ENCODE peak calls at places on chromosomes 5 and 9, in ten cellular contexts. Z, P, U, W, D, C, G, H, T and O are unnamed samples.
A peak's percentile ranks its signal among the peaks of the same experiment; 100 is the strongest.

GRCh38 chr9:133333011-133333410 is 3.0 kb downstream of the SURF6 start:
- DNase-seq in P (no peak), Z (no peak), W (no peak), U (no peak), H (no peak), D (no peak), C (no peak), G (no peak), T (no peak), O (no peak)

GRCh38 chr9:96218821-96219614 is 83.0 kb downstream of the HSD17B3 start:
- DNase-seq in P (no peak), C (no peak), G (no peak), U (no peak), H (peak; percentile 25), D (no peak), W (peak; percentile 70), T (no peak), Z (no peak), O (no peak)

GRCh38 chr5:102794047-102794446 is 38.9 kb downstream of the PAM start:
- DNase-seq in H (no peak), D (no peak), G (no peak), P (no peak), C (no peak), W (peak; percentile 43), Z (no peak), T (no peak), U (peak; percentile 28), O (no peak)

GRCh38 chr5:40410231-40410861 is 269.4 kb upstream of the PTGER4 start:
- DNase-seq in G (peak; percentile 7), Z (no peak), P (peak; percentile 62), D (peak; percentile 49), W (no peak), H (no peak), U (no peak), C (no peak), T (peak; percentile 50), O (no peak)

GRCh38 chr5:3120013-3120412 is 368.5 kb upstream of the IRX2 start:
- DNase-seq in W (no peak), G (no peak), D (no peak), T (no peak), C (no peak), Z (no peak), U (no peak), H (no peak), P (no peak), O (no peak)

GRCh38 chr9:87441251-87441650 is 56.4 kb upstream of the DAPK1 start:
- DNase-seq in W (no peak), T (no peak), Z (no peak), G (no peak), P (no peak), H (no peak), U (no peak), C (no peak), D (peak; percentile 22), O (no peak)

GRCh38 chr5:149439899-149440655 is 61.0 kb upstream of the IL17B start:
- DNase-seq in G (peak; percentile 85), W (peak; percentile 93), Z (no peak), U (no peak), C (no peak), T (no peak), D (peak; percentile 47), P (no peak), H (no peak), O (no peak)

GRCh38 chr9:128412120-128412790 is 8.4 kb upstream of the CERCAM start:
- DNase-seq in P (peak; percentile 22), D (peak; percentile 31), Z (peak; percentile 67), T (no peak), H (no peak), W (peak; percentile 81), C (peak; percentile 99), U (peak; percentile 89), G (peak; percentile 62), O (no peak)

GRCh38 chr9:91814214-91814613 is 135.8 kb downstream of the ROR2 start:
- DNase-seq in W (no peak), T (no peak), C (no peak), U (no peak), H (no peak), P (no peak), Z (no peak), G (no peak), D (no peak), O (no peak)

GRCh38 chr5:139803978-139804377 is 8.4 kb downstream of the PSD2 start:
- DNase-seq in T (no peak), D (no peak), Z (no peak), U (no peak), G (no peak), W (no peak), P (no peak), H (no peak), C (no peak), O (no peak)

GRCh38 chr5:87383216-87383615 is 29.5 kb downstream of the CCNH start:
- DNase-seq in G (no peak), W (no peak), P (no peak), Z (no peak), H (no peak), T (no peak), U (no peak), C (no peak), D (peak; percentile 82), O (no peak)

GRCh38 chr5:113171520-113171919 is 194.9 kb downstream of the DCP2 start:
- DNase-seq in D (no peak), U (no peak), G (no peak), P (no peak), Z (no peak), H (no peak), T (no peak), W (no peak), C (no peak), O (no peak)

GRCh38 chr9:113597390-113598241 is 134.1 kb downstream of the RGS3 start:
- DNase-seq in W (no peak), G (no peak), U (no peak), D (no peak), Z (no peak), H (no peak), P (no peak), C (no peak), T (no peak), O (peak; percentile 28)

GRCh38 chr9:114307323-114308250 is 15.3 kb upstream of the ORM1 start:
- DNase-seq in D (peak; percentile 71), Z (no peak), H (no peak), U (no peak), C (no peak), W (no peak), G (no peak), P (no peak), T (no peak), O (no peak)

GRCh38 chr5:74865799-74866652 is at the start of gene FAM169A:
- DNase-seq in T (peak; percentile 11), G (peak; percentile 33), U (no peak), Z (peak; percentile 52), P (no peak), D (peak; percentile 4), W (peak; percentile 83), H (peak; percentile 33), C (peak; percentile 41), O (peak; percentile 26)

GRCh38 chr9:128144239-128145181 is 4.7 kb upstream of the LCN2 start:
- DNase-seq in H (peak; percentile 12), P (no peak), G (no peak), W (no peak), D (no peak), U (no peak), C (no peak), T (no peak), Z (no peak), O (peak; percentile 8)

GRCh38 chr9:3924145-3924544 is 375.7 kb downstream of the GLIS3 start:
- DNase-seq in H (no peak), T (no peak), C (no peak), Z (no peak), U (no peak), G (no peak), D (no peak), P (no peak), W (no peak), O (no peak)

GRCh38 chr5:83513491-83513890 is 41.9 kb downstream of the VCAN start:
- DNase-seq in G (no peak), T (no peak), D (no peak), Z (no peak), H (no peak), C (no peak), W (no peak), P (no peak), U (no peak), O (no peak)

GRCh38 chr5:131769961-131770360 is 26.9 kb downstream of the FNIP1 start:
- DNase-seq in Z (no peak), H (no peak), G (no peak), T (no peak), P (no peak), W (no peak), D (no peak), C (no peak), U (no peak), O (no peak)

GRCh38 chr5:38757451-38758245 is 88.2 kb upstream of the OSMR start:
- DNase-seq in Z (no peak), W (no peak), D (peak; percentile 31), P (no peak), T (no peak), H (peak; percentile 34), U (no peak), C (no peak), G (no peak), O (no peak)

GRCh38 chr5:88868453-88869068 is 14.4 kb downstream of the MEF2C start:
- DNase-seq in P (no peak), W (no peak), C (no peak), Z (no peak), U (no peak), D (no peak), H (no peak), T (no peak), G (no peak), O (no peak)

GRCh38 chr5:157977957-157978505 is 119.1 kb upstream of the CLINT1 start:
- DNase-seq in T (no peak), Z (no peak), H (peak; percentile 37), G (no peak), C (no peak), W (peak; percentile 45), U (no peak), D (no peak), P (no peak), O (peak; percentile 36)

GRCh38 chr5:142697846-142698245 is 12.0 kb upstream of the FGF1 start:
- DNase-seq in Z (no peak), W (no peak), H (peak; percentile 44), U (peak; percentile 1), G (no peak), C (no peak), P (no peak), D (peak; percentile 51), T (no peak), O (peak; percentile 68)

GRCh38 chr5:126615286-126615685 is 14.5 kb downstream of the PHAX start:
- DNase-seq in Z (no peak), D (no peak), U (no peak), H (no peak), P (no peak), G (no peak), W (no peak), T (no peak), C (no peak), O (no peak)

GRCh38 chr5:139565411-139566305 is 4.5 kb downstream of the UBE2D2 start:
- DNase-seq in D (peak; percentile 34), H (no peak), Z (no peak), T (no peak), G (peak; percentile 19), U (peak; percentile 49), C (no peak), W (no peak), P (no peak), O (no peak)

GRCh38 chr5:90289837-90290236 is 119.7 kb downstream of the CETN3 start:
- DNase-seq in G (no peak), T (no peak), U (no peak), W (no peak), C (no peak), P (no peak), Z (no peak), H (no peak), D (no peak), O (no peak)

GRCh38 chr9:91678807-91679206 is 255.2 kb upstream of the NFIL3 start:
- DNase-seq in D (no peak), W (no peak), G (no peak), P (no peak), H (no peak), T (no peak), C (no peak), Z (no peak), U (no peak), O (no peak)

GRCh38 chr5:170444181-170444580 is 55.0 kb upstream of the KCNMB1 start:
- DNase-seq in Z (no peak), D (no peak), U (no peak), W (no peak), P (no peak), H (no peak), C (no peak), G (no peak), T (no peak), O (no peak)